ENCODE peak calls at places on chromosome 12, in nine cellular contexts. M, N, A, K, D, I, P, L and S are unnamed samples.

GRCh38 chr12:128204725-128205124 is 62.2 kb upstream of the TMEM132C start:
- DNase-seq in M (no peak), N (no peak), A (no peak), K (no peak), D (no peak), I (no peak), P (no peak), L (no peak), S (no peak)

GRCh38 chr12:19095869-19096480 is 33.6 kb upstream of the PLEKHA5 start:
- DNase-seq in M (no peak), N (no peak), A (no peak), K (no peak), D (no peak), I (no peak), P (no peak), L (peak), S (no peak)

GRCh38 chr12:4978737-4979136 is 64.9 kb upstream of the KCNA5 start:
- DNase-seq in M (no peak), N (no peak), A (no peak), K (no peak), D (no peak), I (no peak), P (no peak), L (no peak), S (no peak)

GRCh38 chr12:107398101-107398500 is 287.5 kb upstream of the PWP1 start:
- DNase-seq in M (no peak), N (no peak), A (no peak), K (no peak), D (no peak), I (no peak), P (no peak), L (no peak), S (no peak)

GRCh38 chr12:12715459-12716150 is 1.6 kb upstream of the CDKN1B start:
- DNase-seq in M (no peak), N (no peak), A (no peak), K (no peak), D (no peak), I (peak), P (no peak), L (no peak), S (peak)

GRCh38 chr12:116737774-116738657 is at the start of the genes RNFT2 and SPRING1:
- DNase-seq in M (peak), N (peak), A (peak), K (peak), D (peak), I (peak), P (peak), L (peak), S (peak)

GRCh38 chr12:54265364-54265812 is 14.5 kb downstream of the CBX5 start:
- DNase-seq in M (no peak), N (no peak), A (no peak), K (no peak), D (no peak), I (no peak), P (no peak), L (no peak), S (no peak)

GRCh38 chr12:40184493-40185302 is 40.1 kb upstream of the LRRK2 start:
- DNase-seq in M (no peak), N (no peak), A (no peak), K (no peak), D (no peak), I (no peak), P (no peak), L (no peak), S (no peak)

GRCh38 chr12:106114084-106115068 is 24.4 kb downstream of the NUAK1 start:
- DNase-seq in M (no peak), N (no peak), A (no peak), K (no peak), D (no peak), I (no peak), P (no peak), L (no peak), S (peak)

GRCh38 chr12:94714378-94714777 is 64.0 kb upstream of the TMCC3 start:
- DNase-seq in M (no peak), N (no peak), A (no peak), K (no peak), D (no peak), I (no peak), P (no peak), L (peak), S (no peak)

GRCh38 chr12:26153421-26154154 is 28.8 kb upstream of the BHLHE41 start:
- DNase-seq in M (no peak), N (peak), A (no peak), K (no peak), D (no peak), I (no peak), P (no peak), L (peak), S (no peak)

GRCh38 chr12:67773896-67774295 is 125.4 kb downstream of the DYRK2 start:
- DNase-seq in M (no peak), N (no peak), A (no peak), K (no peak), D (no peak), I (no peak), P (no peak), L (no peak), S (no peak)

GRCh38 chr12:124914392-124915248 is at the start of gene UBC:
- DNase-seq in M (peak), N (peak), A (peak), K (no peak), D (peak), I (peak), P (peak), L (no peak), S (no peak)

GRCh38 chr12:18462437-18462836 is 201.1 kb downstream of the PIK3C2G start:
- DNase-seq in M (no peak), N (no peak), A (no peak), K (no peak), D (no peak), I (no peak), P (no peak), L (no peak), S (no peak)

GRCh38 chr12:57807285-57807684 is 11.2 kb downstream of the AVIL start:
- DNase-seq in M (no peak), N (no peak), A (no peak), K (no peak), D (no peak), I (no peak), P (no peak), L (no peak), S (no peak)

GRCh38 chr12:93122089-93122488 is 193.0 kb upstream of the EEA1 start:
- DNase-seq in M (no peak), N (no peak), A (no peak), K (no peak), D (no peak), I (no peak), P (no peak), L (no peak), S (no peak)
- TF ChIP-seq POLR2A in M (no peak), N (no peak), A (no peak), K (no peak), D (no peak), I (no peak), P (no peak), L (no peak), S (no peak)

DNA sequence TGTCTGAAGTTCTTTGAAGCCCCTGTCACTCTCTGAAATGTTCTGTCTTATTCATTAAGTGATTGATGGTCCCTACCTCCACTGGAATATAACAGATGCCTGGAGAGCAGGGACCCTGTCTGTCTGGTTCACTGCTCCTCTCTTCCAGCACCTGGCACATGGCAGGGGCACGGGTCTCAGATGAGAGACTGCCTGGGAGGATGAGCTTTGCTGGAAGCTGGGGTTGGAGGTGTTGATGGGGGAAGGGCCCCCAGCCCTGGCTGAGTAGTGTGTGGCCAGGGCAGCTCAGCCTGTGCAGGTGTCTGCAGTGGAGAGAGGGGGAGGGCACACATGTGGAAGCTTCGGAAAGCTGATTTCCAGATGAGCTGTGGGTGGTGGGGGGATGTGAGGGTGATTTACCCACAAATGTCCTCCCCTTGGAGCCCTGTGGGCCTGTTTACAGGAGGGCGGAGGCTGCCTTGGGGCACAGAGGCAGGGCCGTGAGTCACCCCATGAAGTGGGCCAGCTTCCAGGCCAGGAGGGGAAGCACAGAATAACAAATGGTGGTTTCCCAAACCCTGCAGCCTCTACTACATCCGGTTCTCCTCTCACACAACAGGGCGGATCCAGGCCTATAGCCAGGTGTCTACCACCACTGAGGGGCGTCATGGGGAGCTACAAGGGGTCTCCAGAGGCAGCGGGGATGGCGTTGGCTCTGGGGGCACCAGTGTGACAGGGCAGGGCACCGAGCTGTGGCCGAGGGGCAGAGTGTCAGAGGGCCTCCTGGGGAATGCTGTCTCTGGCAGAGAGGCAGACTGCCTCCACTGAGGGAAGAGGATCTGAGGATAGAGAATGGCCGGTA is 11.0 kb downstream of the KRT7 start:
- DNase-seq in M (peak), N (no peak), A (peak), K (peak), D (peak), I (peak), P (no peak), L (peak), S (no peak)
- TF ChIP-seq POLR2A in M (no peak), N (no peak), A (no peak), K (peak), D (peak), I (no peak), P (no peak), L (no peak), S (no peak)

GRCh38 chr12:110403146-110403974 is at the start of gene ANAPC7:
- DNase-seq in M (peak), N (peak), A (peak), K (peak), D (peak), I (peak), P (peak), L (peak), S (peak)
- TF ChIP-seq POLR2A in M (no peak), N (peak), A (no peak), K (peak), D (peak), I (peak), P (peak), L (peak), S (peak)

GRCh38 chr12:52487211-52487610 is 5.8 kb downstream of the KRT6A start:
- DNase-seq in M (no peak), N (no peak), A (no peak), K (no peak), D (no peak), I (no peak), P (no peak), L (no peak), S (no peak)
- TF ChIP-seq POLR2A in M (no peak), N (no peak), A (no peak), K (no peak), D (no peak), I (no peak), P (no peak), L (no peak), S (no peak)